ENCODE peak calls at places on chromosome 13, in five cellular contexts. Z is K562, Q is GM12891, M is H1, O is GM12878. U is an unnamed sample.

GRCh38 chr13:100646030-100646673 is 28.4 kb downstream of the TMTC4 start:
- DNase-seq in Q (no peak), Z (peak; percentile 7), O (no peak), M (no peak), U (no peak)

GRCh38 chr13:35514166-35514565 is 37.7 kb upstream of the MAB21L1 start:
- DNase-seq in O (no peak), Z (no peak), Q (no peak), M (no peak), U (no peak)

GRCh38 chr13:20902438-20903163 is at the start of gene XPO4:
- DNase-seq in Z (peak; percentile 84), Q (peak; percentile 85), M (no peak), O (no peak), U (peak; percentile 83)

GRCh38 chr13:37409756-37410155 is 188.8 kb downstream of the POSTN start:
- DNase-seq in O (no peak), Z (no peak), M (no peak), Q (no peak), U (no peak)

GRCh38 chr13:21826214-21827015 is 155.5 kb downstream of the FGF9 start:
- DNase-seq in Q (no peak), O (no peak), Z (no peak), M (no peak), U (no peak)

GRCh38 chr13:42041017-42041683 is 7.3 kb upstream of the DGKH start:
- DNase-seq in M (no peak), Q (peak; percentile 32), O (peak; percentile 11), Z (peak; percentile 22), U (peak; percentile 39)

GRCh38 chr13:109880371-109881346 is 94.3 kb upstream of the IRS2 start:
- DNase-seq in Q (no peak), O (no peak), Z (no peak), M (no peak), U (no peak)

GRCh38 chr13:111926501-111927180 is 140.3 kb upstream of the SOX1 start:
- DNase-seq in O (no peak), M (no peak), Q (no peak), Z (no peak), U (no peak)

GRCh38 chr13:26037302-26037701 is 14.5 kb downstream of the SHISA2 start:
- DNase-seq in Q (no peak), M (peak; percentile 69), O (no peak), Z (peak; percentile 35), U (no peak)

GRCh38 chr13:79393564-79394249 is 12.3 kb downstream of the RBM26 start:
- DNase-seq in O (no peak), Q (no peak), Z (no peak), M (no peak), U (no peak)

GRCh38 chr13:46392967-46393366 is 5.9 kb upstream of the RUBCNL start:
- DNase-seq in Q (no peak), O (no peak), Z (no peak), M (no peak), U (no peak)

GRCh38 chr13:96229356-96229755 is 139.4 kb downstream of the HS6ST3 start:
- DNase-seq in M (peak; percentile 17), Z (peak; percentile 8), Q (no peak), O (no peak), U (no peak)

GRCh38 chr13:21372530-21372929 is 86.6 kb downstream of the ZDHHC20 start:
- DNase-seq in Q (no peak), Z (no peak), M (no peak), O (no peak), U (no peak)

GRCh38 chr13:75421987-75422386 is 60.0 kb downstream of the TBC1D4 start:
- DNase-seq in O (no peak), Z (no peak), Q (no peak), M (no peak), U (no peak)

GRCh38 chr13:50152655-50153309 is 137.5 kb downstream of the KCNRG start:
- DNase-seq in Z (no peak), Q (no peak), M (no peak), O (no peak), U (no peak)
- TF ChIP-seq POLR2A in Z (no peak), Q (no peak), M (no peak), O (no peak), U (no peak)

DNA sequence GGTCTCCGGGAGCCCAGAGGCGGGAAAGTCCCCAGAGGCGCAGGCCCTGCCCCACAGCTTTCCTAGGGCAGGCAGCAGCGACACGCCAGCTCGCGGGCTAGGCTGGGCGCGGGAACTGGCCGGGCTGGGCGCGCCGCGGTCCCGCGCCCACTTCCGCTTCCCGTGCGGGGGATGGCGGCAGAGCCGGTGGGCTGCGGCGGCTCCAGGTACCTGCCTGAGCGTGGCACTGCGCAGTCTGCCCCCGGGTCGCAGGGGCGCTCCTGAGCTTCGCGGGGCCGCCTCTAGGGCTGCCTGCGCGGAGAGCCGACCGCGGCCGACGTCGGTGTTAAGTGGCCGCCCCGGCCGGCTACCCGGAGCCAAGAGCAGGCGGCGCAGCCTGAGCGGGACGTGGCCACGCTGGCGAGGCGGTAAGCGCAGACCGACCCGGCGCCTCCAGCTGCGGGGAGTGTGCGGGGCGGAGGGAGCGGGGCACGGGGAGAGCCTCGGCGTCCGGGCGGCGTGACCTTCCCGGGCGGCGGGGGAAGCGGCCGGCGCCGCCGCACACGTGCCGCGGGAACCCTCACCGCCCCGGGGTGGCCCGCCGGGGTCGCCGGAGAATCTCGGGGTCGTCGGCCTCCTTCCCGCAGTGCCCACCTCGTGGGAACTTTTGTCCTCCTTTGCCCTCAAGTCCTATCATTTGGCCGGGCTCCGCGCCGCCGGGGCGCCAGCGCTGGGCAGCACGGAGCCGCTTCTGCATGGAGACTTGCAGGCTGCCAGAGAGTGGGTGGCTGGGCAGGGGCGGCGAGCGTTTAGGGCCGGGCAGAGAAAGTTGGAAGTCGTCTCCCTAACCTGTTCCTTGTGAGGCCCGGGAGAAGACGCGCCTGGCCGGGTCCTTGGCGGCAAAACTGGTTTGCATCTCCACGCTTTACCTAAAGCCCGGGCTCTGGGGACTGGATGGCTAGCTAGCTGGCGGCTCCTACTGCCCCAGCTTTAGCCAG is 31.4 kb upstream of the MPHOSPH8 start:
- DNase-seq in Z (peak; percentile 48), Q (peak; percentile 76), O (no peak), M (peak; percentile 9), U (peak; percentile 73)
- TF ChIP-seq TAF1 in Z (peak; percentile 41), Q (peak; percentile 26), O (peak; percentile 66), M (peak; percentile 74), U (no peak)

DNA sequence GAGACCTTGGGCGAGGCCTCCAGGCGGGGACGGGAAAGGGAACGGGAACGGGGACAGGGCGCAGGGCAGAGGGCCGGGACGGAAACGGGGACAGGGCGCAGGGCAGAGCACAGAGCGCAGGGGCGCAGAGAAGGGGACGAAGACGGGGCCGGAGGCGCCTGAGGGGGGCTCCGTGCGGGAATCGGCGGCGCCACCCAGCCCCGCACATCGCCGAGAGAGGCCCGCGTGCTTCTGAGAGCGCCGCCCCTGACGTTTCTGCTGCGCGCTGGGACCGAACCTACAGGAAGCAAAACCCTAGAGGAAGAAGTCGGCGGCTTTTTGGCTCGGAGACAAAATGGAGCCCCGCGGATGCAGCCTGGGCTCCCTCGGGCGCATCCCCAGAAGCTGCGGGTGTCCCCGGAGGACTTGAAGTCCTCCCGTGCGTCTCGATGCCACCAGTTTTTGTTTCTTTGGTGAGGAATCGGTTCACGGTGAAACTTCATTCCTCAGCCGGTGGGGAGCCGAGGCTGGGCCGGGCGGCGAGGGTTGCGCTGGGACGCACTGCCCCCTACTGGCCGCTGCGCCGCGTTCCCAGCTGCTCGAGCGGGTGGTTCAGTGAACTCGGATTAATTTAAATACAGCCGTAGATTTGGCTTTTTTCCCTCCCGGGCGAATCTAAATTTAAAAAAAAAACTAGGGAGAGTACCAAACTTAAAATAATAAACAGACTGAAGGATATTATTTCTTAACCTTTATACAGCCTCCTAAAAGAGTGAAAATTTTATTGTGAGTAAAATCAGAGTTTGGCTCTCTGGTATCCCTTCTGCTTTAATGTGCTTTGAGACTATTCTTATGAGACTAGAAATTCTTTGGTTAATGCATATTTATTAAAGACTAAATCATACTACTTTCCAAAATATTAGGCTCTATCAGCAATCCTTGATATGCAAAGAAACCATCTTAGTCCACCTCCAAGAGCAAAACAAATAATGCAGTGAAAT is 350.0 kb upstream of the ARGLU1 start:
- DNase-seq in M (peak; percentile 34), Q (peak; percentile 74), Z (peak; percentile 49), O (no peak), U (peak; percentile 62)
- TF ChIP-seq POLR2A in M (peak; percentile 80), Q (no peak), Z (no peak), O (peak; percentile 16), U (no peak)

DNA sequence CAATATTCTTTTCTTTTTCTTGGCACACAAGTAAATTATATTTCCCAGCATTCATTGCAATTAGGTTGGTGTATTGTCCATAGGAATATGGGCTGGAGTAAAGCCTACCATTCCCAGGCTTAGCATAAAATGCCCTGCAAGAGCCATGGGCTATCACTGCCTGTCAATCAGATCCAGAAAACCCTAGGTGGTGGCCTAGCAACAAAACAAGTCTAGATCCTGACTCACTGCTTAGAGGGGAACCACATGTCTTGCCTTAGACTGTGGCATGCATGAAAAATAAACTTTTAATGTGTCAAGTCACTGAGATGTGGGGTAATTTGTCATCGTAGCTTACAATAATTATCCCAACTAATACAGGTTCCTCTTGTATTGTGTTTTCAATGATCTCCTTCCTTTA is 16.2 kb downstream of the SOX21 start:
- DNase-seq in O (no peak), Z (no peak), Q (no peak), M (no peak), U (no peak)
- TF ChIP-seq TAF1 in O (no peak), Z (no peak), Q (no peak), M (no peak), U (no peak)

DNA sequence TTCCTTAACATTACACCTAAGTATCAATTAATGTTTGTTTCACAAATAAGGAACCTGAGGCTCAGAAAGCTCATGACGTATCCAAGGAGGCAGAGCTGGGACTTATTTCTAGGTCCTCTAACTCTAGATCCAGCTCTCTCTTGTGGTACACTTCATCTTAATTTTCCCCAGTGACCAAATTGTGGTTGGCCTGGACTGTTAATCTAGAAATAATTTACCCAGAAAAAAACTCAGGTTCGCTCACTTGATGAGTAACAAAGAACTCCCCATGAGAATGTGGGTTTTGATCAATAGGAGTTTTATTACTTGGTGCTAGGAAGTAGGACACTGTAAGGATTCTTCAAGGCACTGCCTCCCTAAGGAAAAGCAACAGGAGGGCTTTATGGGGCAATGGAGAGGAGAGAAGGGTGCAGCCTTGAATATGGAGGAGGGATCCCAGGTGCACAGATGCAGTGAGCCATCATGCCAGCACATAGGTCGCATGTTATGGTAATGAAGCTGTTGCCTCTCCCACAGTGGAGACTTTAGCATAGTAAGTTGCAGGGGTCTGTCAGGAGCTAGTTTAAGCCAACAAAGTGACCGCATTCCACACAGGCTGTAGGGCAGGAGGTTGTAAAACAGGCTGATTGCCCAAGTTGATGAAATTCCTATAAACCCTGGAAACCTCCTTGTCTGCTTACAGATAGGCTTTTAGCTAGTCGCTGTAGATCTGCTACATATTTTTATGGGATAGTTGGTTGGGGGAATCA is 14.7 kb downstream of the RAP2A start:
- DNase-seq in O (peak; percentile 45), M (no peak), Q (no peak), Z (no peak), U (no peak)
- TF ChIP-seq POLR2A in O (no peak), M (no peak), Q (no peak), Z (no peak), U (no peak)

DNA sequence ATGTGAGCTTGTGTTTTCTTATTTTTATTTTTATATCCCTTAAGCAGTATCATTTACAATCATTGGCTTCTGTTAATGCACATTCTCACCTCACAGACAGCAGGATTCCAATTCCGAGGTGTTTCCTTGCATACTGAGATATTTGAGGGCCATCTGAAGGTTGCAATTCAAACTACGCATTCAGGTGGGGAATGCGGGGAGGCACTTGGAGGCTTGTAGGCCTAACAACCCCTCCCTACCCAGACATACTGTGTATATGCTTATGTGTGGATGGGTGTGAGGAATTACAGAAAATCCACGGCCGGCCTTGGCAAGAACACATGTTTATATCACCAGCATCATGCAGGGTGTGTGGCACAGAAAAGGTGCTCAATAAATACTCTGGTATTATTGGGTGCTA is 43.2 kb upstream of the PCDH8 start:
- DNase-seq in O (no peak), Q (no peak), M (no peak), Z (no peak), U (no peak)
- TF ChIP-seq TAF1 in O (no peak), Q (no peak), M (no peak), Z (no peak), U (no peak)

U was measured in GM12892.